ENCODE peak calls at places on chromosome 4, in five cellular contexts. N is Right ventricle myocardium superior, U is left ventricle myocardium superior, P is T-helper 2 cell, G is T-cell. Q is an unnamed sample.

GRCh38 chr4:1055721-1056590 is 44.5 kb downstream of the FGFRL1 start:
- DNase-seq in P (peak; percentile 88), U (peak; percentile 49), G (peak; percentile 90), N (no peak), Q (peak; percentile 92)

GRCh38 chr4:131119661-131120060 is 2023.7 kb downstream of the C4orf33 start:
- DNase-seq in G (no peak), P (no peak), N (no peak), U (no peak), Q (no peak)

GRCh38 chr4:120829113-120829831 is 93.3 kb downstream of the PRDM5 start:
- DNase-seq in G (no peak), P (no peak), N (no peak), U (no peak), Q (no peak)

GRCh38 chr4:39933689-39934590 is 43.8 kb downstream of the PDS5A start:
- DNase-seq in N (no peak), G (no peak), P (peak; percentile 54), U (no peak), Q (no peak)

GRCh38 chr4:142549726-142550463 is 296.2 kb downstream of the INPP4B start:
- DNase-seq in N (no peak), G (no peak), P (peak; percentile 58), U (no peak), Q (no peak)

GRCh38 chr4:77052352-77052751 is 23.4 kb downstream of the CCNI start:
- DNase-seq in U (no peak), P (peak; percentile 40), G (peak; percentile 50), N (no peak), Q (peak; percentile 47)

GRCh38 chr4:94782707-94783106 is 25.0 kb downstream of the BMPR1B start:
- DNase-seq in G (no peak), U (no peak), N (no peak), P (no peak), Q (no peak)

GRCh38 chr4:71346710-71347109 is 7.9 kb downstream of the SLC4A4 start:
- DNase-seq in G (no peak), U (no peak), P (no peak), N (no peak), Q (no peak)

GRCh38 chr4:111074523-111075114 is 451.7 kb upstream of the PITX2 start:
- DNase-seq in G (no peak), P (no peak), U (no peak), N (no peak), Q (no peak)

GRCh38 chr4:27702710-27703431 is 842.2 kb downstream of the STIM2 start:
- DNase-seq in U (no peak), P (no peak), G (no peak), N (no peak), Q (no peak)